ENCODE peak calls at places on chromosomes 13 and 19, in eight cellular contexts. One of them, this sample, is unnamed.

GRCh38 chr19:58366576-58367430 is 4.3 kb upstream of the ZNF497 start:
- DNase-seq in pancreas: no peak
- DNase-seq in cardiac muscle cell: no peak
- DNase-seq in foreskin fibroblast: no peak
- DNase-seq in activated CD8-positive, alpha-beta T cell treated with anti-CD3 and anti-CD28 coated beads for 36 hours: no peak
- DNase-seq in testis: no peak
- DNase-seq in fibroblast of lung: no peak
- DNase-seq in osteocyte: no peak
- DNase-seq in this sample: no peak

GRCh38 chr13:98293103-98293502 is 116.0 kb upstream of the RNF113B start:
- DNase-seq in pancreas: no peak
- DNase-seq in cardiac muscle cell: no peak
- DNase-seq in foreskin fibroblast: no peak
- DNase-seq in activated CD8-positive, alpha-beta T cell treated with anti-CD3 and anti-CD28 coated beads for 36 hours: no peak
- DNase-seq in testis: no peak
- DNase-seq in fibroblast of lung: no peak
- DNase-seq in osteocyte: no peak
- DNase-seq in this sample: no peak

GRCh38 chr13:44758595-44759221 is 182.6 kb upstream of the TSC22D1 start:
- DNase-seq in pancreas: no peak
- DNase-seq in cardiac muscle cell: peak; percentile 91
- DNase-seq in foreskin fibroblast: peak; percentile 81
- DNase-seq in activated CD8-positive, alpha-beta T cell treated with anti-CD3 and anti-CD28 coated beads for 36 hours: peak; percentile 31
- DNase-seq in testis: no peak
- DNase-seq in fibroblast of lung: peak; percentile 98
- DNase-seq in osteocyte: no peak
- DNase-seq in this sample: no peak

GRCh38 chr13:110617326-110618072 is 2.2 kb downstream of the NAXD start:
- DNase-seq in pancreas: no peak
- DNase-seq in cardiac muscle cell: peak; percentile 84
- DNase-seq in foreskin fibroblast: peak; percentile 69
- DNase-seq in activated CD8-positive, alpha-beta T cell treated with anti-CD3 and anti-CD28 coated beads for 36 hours: no peak
- DNase-seq in testis: peak; percentile 69
- DNase-seq in fibroblast of lung: peak; percentile 79
- DNase-seq in osteocyte: no peak
- DNase-seq in this sample: no peak

GRCh38 chr19:9865732-9866627 is 30.9 kb downstream of the PIN1 start:
- DNase-seq in pancreas: no peak
- DNase-seq in cardiac muscle cell: no peak
- DNase-seq in foreskin fibroblast: no peak
- DNase-seq in activated CD8-positive, alpha-beta T cell treated with anti-CD3 and anti-CD28 coated beads for 36 hours: peak; percentile 59
- DNase-seq in testis: peak; percentile 32
- DNase-seq in fibroblast of lung: no peak
- DNase-seq in osteocyte: no peak
- DNase-seq in this sample: no peak

GRCh38 chr13:85386424-85386823 is 412.8 kb downstream of the SLITRK6 start:
- DNase-seq in pancreas: no peak
- DNase-seq in cardiac muscle cell: peak; percentile 8
- DNase-seq in foreskin fibroblast: no peak
- DNase-seq in activated CD8-positive, alpha-beta T cell treated with anti-CD3 and anti-CD28 coated beads for 36 hours: no peak
- DNase-seq in testis: no peak
- DNase-seq in fibroblast of lung: peak; percentile 8
- DNase-seq in osteocyte: no peak
- DNase-seq in this sample: no peak

GRCh38 chr13:23349127-23349897 is 84.2 kb downstream of the SACS start:
- DNase-seq in pancreas: no peak
- DNase-seq in cardiac muscle cell: peak; percentile 13
- DNase-seq in foreskin fibroblast: peak; percentile 55
- DNase-seq in activated CD8-positive, alpha-beta T cell treated with anti-CD3 and anti-CD28 coated beads for 36 hours: no peak
- DNase-seq in testis: no peak
- DNase-seq in fibroblast of lung: no peak
- DNase-seq in osteocyte: no peak
- DNase-seq in this sample: no peak

GRCh38 chr19:2503521-2504109 is 27.7 kb downstream of the GADD45B start:
- DNase-seq in pancreas: no peak
- DNase-seq in cardiac muscle cell: peak; percentile 40
- DNase-seq in foreskin fibroblast: peak; percentile 83
- DNase-seq in activated CD8-positive, alpha-beta T cell treated with anti-CD3 and anti-CD28 coated beads for 36 hours: peak; percentile 93
- DNase-seq in testis: no peak
- DNase-seq in fibroblast of lung: peak; percentile 85
- DNase-seq in osteocyte: no peak
- DNase-seq in this sample: no peak

GRCh38 chr19:583968-584239 is 5.8 kb upstream of the HCN2 start:
- DNase-seq in pancreas: no peak
- DNase-seq in cardiac muscle cell: no peak
- DNase-seq in foreskin fibroblast: no peak
- DNase-seq in activated CD8-positive, alpha-beta T cell treated with anti-CD3 and anti-CD28 coated beads for 36 hours: no peak
- DNase-seq in testis: no peak
- DNase-seq in fibroblast of lung: no peak
- DNase-seq in osteocyte: no peak
- DNase-seq in this sample: no peak

GRCh38 chr19:52170304-52170703 is 1.1 kb downstream of the ZNF836 start:
- DNase-seq in pancreas: no peak
- DNase-seq in cardiac muscle cell: no peak
- DNase-seq in foreskin fibroblast: no peak
- DNase-seq in activated CD8-positive, alpha-beta T cell treated with anti-CD3 and anti-CD28 coated beads for 36 hours: peak; percentile 27
- DNase-seq in testis: no peak
- DNase-seq in fibroblast of lung: no peak
- DNase-seq in osteocyte: no peak
- DNase-seq in this sample: no peak

GRCh38 chr19:15702590-15702930 is 25.3 kb upstream of the OR10H2 start:
- DNase-seq in pancreas: peak; percentile 74
- DNase-seq in cardiac muscle cell: peak; percentile 52
- DNase-seq in foreskin fibroblast: peak; percentile 43
- DNase-seq in activated CD8-positive, alpha-beta T cell treated with anti-CD3 and anti-CD28 coated beads for 36 hours: peak; percentile 57
- DNase-seq in testis: peak; percentile 65
- DNase-seq in fibroblast of lung: no peak
- DNase-seq in osteocyte: no peak
- DNase-seq in this sample: no peak

GRCh38 chr19:13083008-13083404 is 19.7 kb downstream of the LYL1 start:
- DNase-seq in pancreas: no peak
- DNase-seq in cardiac muscle cell: no peak
- DNase-seq in foreskin fibroblast: no peak
- DNase-seq in activated CD8-positive, alpha-beta T cell treated with anti-CD3 and anti-CD28 coated beads for 36 hours: no peak
- DNase-seq in testis: no peak
- DNase-seq in fibroblast of lung: no peak
- DNase-seq in osteocyte: no peak
- DNase-seq in this sample: no peak

GRCh38 chr19:5621311-5621944 is 1.1 kb downstream of the SAFB2 start:
- DNase-seq in pancreas: peak; percentile 62
- DNase-seq in cardiac muscle cell: peak; percentile 25
- DNase-seq in foreskin fibroblast: no peak
- DNase-seq in activated CD8-positive, alpha-beta T cell treated with anti-CD3 and anti-CD28 coated beads for 36 hours: no peak
- DNase-seq in testis: peak; percentile 93
- DNase-seq in fibroblast of lung: no peak
- DNase-seq in osteocyte: no peak
- DNase-seq in this sample: no peak

GRCh38 chr13:111474136-111475002 is 153.9 kb downstream of the TEX29 start:
- DNase-seq in pancreas: no peak
- DNase-seq in cardiac muscle cell: peak; percentile 56
- DNase-seq in foreskin fibroblast: peak; percentile 7
- DNase-seq in activated CD8-positive, alpha-beta T cell treated with anti-CD3 and anti-CD28 coated beads for 36 hours: no peak
- DNase-seq in testis: peak; percentile 25
- DNase-seq in fibroblast of lung: peak; percentile 19
- DNase-seq in osteocyte: peak; percentile 83
- DNase-seq in this sample: peak; percentile 50

GRCh38 chr19:17037184-17037583 is 10.6 kb upstream of the CPAMD8 start:
- DNase-seq in pancreas: no peak
- DNase-seq in cardiac muscle cell: no peak
- DNase-seq in foreskin fibroblast: no peak
- DNase-seq in activated CD8-positive, alpha-beta T cell treated with anti-CD3 and anti-CD28 coated beads for 36 hours: no peak
- DNase-seq in testis: no peak
- DNase-seq in fibroblast of lung: no peak
- DNase-seq in osteocyte: no peak
- DNase-seq in this sample: no peak

GRCh38 chr19:6372594-6373095 is at the start of gene ALKBH7:
- DNase-seq in pancreas: peak; percentile 88
- DNase-seq in cardiac muscle cell: peak; percentile 100
- DNase-seq in foreskin fibroblast: peak; percentile 100
- DNase-seq in activated CD8-positive, alpha-beta T cell treated with anti-CD3 and anti-CD28 coated beads for 36 hours: peak; percentile 99
- DNase-seq in testis: peak; percentile 100
- DNase-seq in fibroblast of lung: peak; percentile 100
- DNase-seq in osteocyte: peak; percentile 99
- DNase-seq in this sample: peak; percentile 95

GRCh38 chr13:97284558-97284957 is 62.4 kb downstream of the MBNL2 start:
- DNase-seq in pancreas: no peak
- DNase-seq in cardiac muscle cell: peak; percentile 56
- DNase-seq in foreskin fibroblast: no peak
- DNase-seq in activated CD8-positive, alpha-beta T cell treated with anti-CD3 and anti-CD28 coated beads for 36 hours: no peak
- DNase-seq in testis: no peak
- DNase-seq in fibroblast of lung: peak; percentile 21
- DNase-seq in osteocyte: no peak
- DNase-seq in this sample: no peak

GRCh38 chr13:44747179-44747578 is 171.0 kb upstream of the TSC22D1 start:
- DNase-seq in pancreas: no peak
- DNase-seq in cardiac muscle cell: no peak
- DNase-seq in foreskin fibroblast: no peak
- DNase-seq in activated CD8-positive, alpha-beta T cell treated with anti-CD3 and anti-CD28 coated beads for 36 hours: no peak
- DNase-seq in testis: no peak
- DNase-seq in fibroblast of lung: no peak
- DNase-seq in osteocyte: no peak
- DNase-seq in this sample: no peak

GRCh38 chr13:97067342-97067895 is 73.1 kb upstream of the OXGR1 start:
- DNase-seq in pancreas: no peak
- DNase-seq in cardiac muscle cell: peak; percentile 51
- DNase-seq in foreskin fibroblast: peak; percentile 4
- DNase-seq in activated CD8-positive, alpha-beta T cell treated with anti-CD3 and anti-CD28 coated beads for 36 hours: no peak
- DNase-seq in testis: no peak
- DNase-seq in fibroblast of lung: peak; percentile 48
- DNase-seq in osteocyte: no peak
- DNase-seq in this sample: no peak

GRCh38 chr19:14091086-14091884 is 734 bp upstream of the SAMD1 start:
- DNase-seq in pancreas: peak; percentile 88
- DNase-seq in cardiac muscle cell: peak; percentile 58
- DNase-seq in foreskin fibroblast: peak; percentile 40
- DNase-seq in activated CD8-positive, alpha-beta T cell treated with anti-CD3 and anti-CD28 coated beads for 36 hours: peak; percentile 79
- DNase-seq in testis: no peak
- DNase-seq in fibroblast of lung: peak; percentile 67
- DNase-seq in osteocyte: no peak
- DNase-seq in this sample: peak; percentile 97

GRCh38 chr19:14088634-14089411 is 1.7 kb downstream of the SAMD1 start:
- DNase-seq in pancreas: no peak
- DNase-seq in cardiac muscle cell: no peak
- DNase-seq in foreskin fibroblast: no peak
- DNase-seq in activated CD8-positive, alpha-beta T cell treated with anti-CD3 and anti-CD28 coated beads for 36 hours: no peak
- DNase-seq in testis: no peak
- DNase-seq in fibroblast of lung: no peak
- DNase-seq in osteocyte: no peak
- DNase-seq in this sample: peak; percentile 9

GRCh38 chr19:14090509-14091085 is at the start of gene SAMD1:
- DNase-seq in pancreas: peak; percentile 90
- DNase-seq in cardiac muscle cell: peak; percentile 96
- DNase-seq in foreskin fibroblast: peak; percentile 88
- DNase-seq in activated CD8-positive, alpha-beta T cell treated with anti-CD3 and anti-CD28 coated beads for 36 hours: peak; percentile 92
- DNase-seq in testis: peak; percentile 94
- DNase-seq in fibroblast of lung: peak; percentile 88
- DNase-seq in osteocyte: peak; percentile 91
- DNase-seq in this sample: peak; percentile 96

GRCh38 chr19:14089662-14090508 is 666 bp downstream of the SAMD1 start:
- DNase-seq in pancreas: peak; percentile 78
- DNase-seq in cardiac muscle cell: peak; percentile 75
- DNase-seq in foreskin fibroblast: peak; percentile 66
- DNase-seq in activated CD8-positive, alpha-beta T cell treated with anti-CD3 and anti-CD28 coated beads for 36 hours: peak; percentile 64
- DNase-seq in testis: no peak
- DNase-seq in fibroblast of lung: peak; percentile 79
- DNase-seq in osteocyte: no peak
- DNase-seq in this sample: peak; percentile 72

DNA sequence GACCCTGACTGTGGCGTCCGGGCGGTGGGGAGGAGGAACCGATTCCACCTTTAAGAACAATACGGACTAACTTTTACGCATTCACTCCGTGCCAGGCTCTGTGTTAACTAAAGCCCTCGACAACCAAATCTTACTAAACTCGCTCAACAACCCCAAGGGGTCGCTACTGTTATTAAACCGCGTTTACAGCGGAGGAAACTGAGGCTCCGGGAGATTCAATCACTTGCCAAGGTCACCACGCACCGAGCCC is 1.2 kb downstream of the SAMD1 start:
- DNase-seq in pancreas: no peak
- DNase-seq in cardiac muscle cell: peak; percentile 33
- DNase-seq in foreskin fibroblast: no peak
- DNase-seq in activated CD8-positive, alpha-beta T cell treated with anti-CD3 and anti-CD28 coated beads for 36 hours: no peak
- DNase-seq in testis: no peak
- DNase-seq in fibroblast of lung: peak; percentile 36
- DNase-seq in osteocyte: no peak
- DNase-seq in this sample: peak; percentile 41
- TF ChIP-seq CTCF in pancreas: no peak
- TF ChIP-seq CTCF in cardiac muscle cell: peak; percentile 24
- TF ChIP-seq CTCF in foreskin fibroblast: no peak
- TF ChIP-seq CTCF in activated CD8-positive, alpha-beta T cell treated with anti-CD3 and anti-CD28 coated beads for 36 hours: peak; percentile 51
- TF ChIP-seq CTCF in testis: peak; percentile 5
- TF ChIP-seq CTCF in fibroblast of lung: peak; percentile 21
- TF ChIP-seq CTCF in osteocyte: peak; percentile 40
- TF ChIP-seq CTCF in this sample: no peak

GRCh38 chr13:80408270-80408669 is 67.3 kb upstream of the SPRY2 start:
- DNase-seq in pancreas: no peak
- DNase-seq in cardiac muscle cell: no peak
- DNase-seq in foreskin fibroblast: no peak
- DNase-seq in activated CD8-positive, alpha-beta T cell treated with anti-CD3 and anti-CD28 coated beads for 36 hours: peak; percentile 10
- DNase-seq in testis: no peak
- DNase-seq in fibroblast of lung: no peak
- DNase-seq in osteocyte: no peak
- DNase-seq in this sample: no peak
- TF ChIP-seq CTCF in pancreas: no peak
- TF ChIP-seq CTCF in cardiac muscle cell: no peak
- TF ChIP-seq CTCF in foreskin fibroblast: peak; percentile 2
- TF ChIP-seq CTCF in activated CD8-positive, alpha-beta T cell treated with anti-CD3 and anti-CD28 coated beads for 36 hours: no peak
- TF ChIP-seq CTCF in testis: no peak
- TF ChIP-seq CTCF in fibroblast of lung: no peak
- TF ChIP-seq CTCF in osteocyte: no peak
- TF ChIP-seq CTCF in this sample: no peak

DNA sequence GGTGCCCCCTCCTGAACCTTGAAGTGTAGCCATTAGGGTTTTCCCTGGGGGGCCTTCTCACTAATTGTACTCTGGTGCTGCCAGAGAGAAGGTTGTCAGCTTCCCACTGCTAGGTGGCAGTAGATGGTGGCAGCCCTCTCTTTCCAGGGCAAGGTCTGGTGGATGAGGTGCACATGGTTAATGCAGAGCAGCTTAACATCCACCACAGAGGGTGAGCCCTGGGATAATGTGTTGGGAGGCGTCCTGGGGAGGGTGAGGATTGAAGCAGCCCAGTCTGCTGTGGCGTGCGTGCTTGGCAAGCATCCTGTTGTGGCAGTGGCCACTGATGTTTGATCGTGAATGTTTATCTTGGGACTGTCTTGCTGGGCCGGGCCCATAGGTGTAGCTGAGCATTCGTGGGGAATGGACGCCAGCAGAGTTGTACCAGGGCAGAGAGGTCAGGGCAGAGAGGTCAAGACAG is 5.8 kb downstream of the EGLN2 start:
- DNase-seq in pancreas: no peak
- DNase-seq in cardiac muscle cell: no peak
- DNase-seq in foreskin fibroblast: no peak
- DNase-seq in activated CD8-positive, alpha-beta T cell treated with anti-CD3 and anti-CD28 coated beads for 36 hours: no peak
- DNase-seq in testis: no peak
- DNase-seq in fibroblast of lung: no peak
- DNase-seq in osteocyte: no peak
- DNase-seq in this sample: no peak
- TF ChIP-seq CTCF in pancreas: no peak
- TF ChIP-seq CTCF in cardiac muscle cell: peak; percentile 11
- TF ChIP-seq CTCF in foreskin fibroblast: no peak
- TF ChIP-seq CTCF in activated CD8-positive, alpha-beta T cell treated with anti-CD3 and anti-CD28 coated beads for 36 hours: no peak
- TF ChIP-seq CTCF in testis: no peak
- TF ChIP-seq CTCF in fibroblast of lung: no peak
- TF ChIP-seq CTCF in osteocyte: peak; percentile 14
- TF ChIP-seq CTCF in this sample: no peak

GRCh38 chr13:113742000-113742441 is 17.0 kb upstream of the TMEM255B start:
- DNase-seq in pancreas: peak; percentile 53
- DNase-seq in cardiac muscle cell: peak; percentile 50
- DNase-seq in foreskin fibroblast: peak; percentile 68
- DNase-seq in activated CD8-positive, alpha-beta T cell treated with anti-CD3 and anti-CD28 coated beads for 36 hours: peak; percentile 56
- DNase-seq in testis: no peak
- DNase-seq in fibroblast of lung: peak; percentile 22
- DNase-seq in osteocyte: no peak
- DNase-seq in this sample: no peak
- TF ChIP-seq CTCF in pancreas: no peak
- TF ChIP-seq CTCF in cardiac muscle cell: peak; percentile 20
- TF ChIP-seq CTCF in foreskin fibroblast: no peak
- TF ChIP-seq CTCF in activated CD8-positive, alpha-beta T cell treated with anti-CD3 and anti-CD28 coated beads for 36 hours: no peak
- TF ChIP-seq CTCF in testis: no peak
- TF ChIP-seq CTCF in fibroblast of lung: no peak
- TF ChIP-seq CTCF in osteocyte: peak; percentile 34
- TF ChIP-seq CTCF in this sample: no peak

This sample was measured in GM20000.